ENCODE peak calls at places on chromosomes 4 and X, in seven cellular contexts. R is H1, X is transverse colon, Q is ovary, B is tibial nerve, E is SK-N-SH, F is upper lobe of left lung. G is an unnamed sample. For H3K4me1, the result is how much of the 10 kb centered on the place peaks cover.

GRCh38 chrX:32894679-32895078 is 316.7 kb downstream of the DMD start:
- DNase-seq in R (no peak), X (no peak), Q (no peak), B (no peak), E (no peak), F (no peak), G (no peak)

GRCh38 chr4:125041372-125041930 is 273.3 kb upstream of the FAT4 start:
- DNase-seq in R (no peak), X (no peak), Q (no peak), B (no peak), E (no peak), F (no peak), G (no peak)

GRCh38 chrX:18354369-18355329 is at the start of gene SCML2:
- DNase-seq in R (no peak), X (peak), Q (peak), B (peak), E (peak), F (no peak), G (peak)

GRCh38 chrX:150581093-150581775 is 12.8 kb downstream of the MTM1 start:
- DNase-seq in R (no peak), X (no peak), Q (no peak), B (no peak), E (no peak), F (no peak), G (no peak)

GRCh38 chrX:135572436-135572835 is 52.0 kb downstream of the INTS6L start:
- DNase-seq in R (no peak), X (no peak), Q (no peak), B (no peak), E (peak), F (no peak), G (no peak)

GRCh38 chr4:41655177-41655576 is 93.3 kb downstream of the PHOX2B start:
- DNase-seq in R (no peak), X (no peak), Q (no peak), B (no peak), E (no peak), F (no peak), G (no peak)

GRCh38 chrX:153878969-153879653 is 6.9 kb downstream of the L1CAM start:
- DNase-seq in R (no peak), X (no peak), Q (no peak), B (no peak), E (peak), F (no peak), G (no peak)

GRCh38 chr4:176123710-176124407 is 58.2 kb downstream of the WDR17 start:
- DNase-seq in R (no peak), X (peak), Q (no peak), B (no peak), E (peak), F (peak), G (no peak)

GRCh38 chrX:139201924-139202323 is 328.6 kb upstream of the F9 start:
- DNase-seq in R (no peak), X (no peak), Q (no peak), B (no peak), E (no peak), F (no peak), G (no peak)

GRCh38 chrX:101260435-101260834 is 30.7 kb downstream of the TAF7L start:
- DNase-seq in R (no peak), X (no peak), Q (no peak), B (no peak), E (no peak), F (no peak), G (no peak)

GRCh38 chr4:125520258-125520990 is 205.7 kb downstream of the FAT4 start:
- DNase-seq in R (no peak), X (no peak), Q (no peak), B (no peak), E (no peak), F (no peak), G (no peak)

GRCh38 chr4:56981795-56982201 is 3.1 kb downstream of the POLR2B start:
- DNase-seq in R (no peak), X (no peak), Q (no peak), B (no peak), E (no peak), F (no peak), G (no peak)

GRCh38 chr4:7754565-7755262 is 184.9 kb downstream of the AFAP1 start:
- DNase-seq in R (no peak), X (no peak), Q (no peak), B (no peak), E (no peak), F (no peak), G (no peak)

GRCh38 chr4:136078971-136079370 is 1453.3 kb downstream of the PCDH18 start:
- DNase-seq in R (no peak), X (no peak), Q (no peak), B (no peak), E (no peak), F (no peak), G (no peak)

GRCh38 chr4:165398570-165398969 is 19.8 kb downstream of the CPE start:
- DNase-seq in R (no peak), X (no peak), Q (no peak), B (no peak), E (peak), F (no peak), G (no peak)
- TF ChIP-seq EP300 in R (no peak), X (no peak), Q (no peak), B (no peak), E (peak), F (no peak), G (no peak)

GRCh38 chrX:11099465-11099864 is 11.7 kb upstream of the HCCS start:
- DNase-seq in R (no peak), X (no peak), Q (no peak), B (no peak), E (no peak), F (no peak), G (no peak)

GRCh38 chrX:11105080-11105479 is 6.1 kb upstream of the HCCS start:
- DNase-seq in R (no peak), X (no peak), Q (no peak), B (no peak), E (no peak), F (no peak), G (no peak)

GRCh38 chrX:11103751-11104150 is 7.4 kb upstream of the HCCS start:
- DNase-seq in R (no peak), X (no peak), Q (no peak), B (no peak), E (no peak), F (no peak), G (no peak)

GRCh38 chrX:11100281-11101035 is 10.7 kb upstream of the HCCS start:
- DNase-seq in R (no peak), X (peak), Q (peak), B (peak), E (peak), F (no peak), G (peak)

GRCh38 chrX:11103006-11103405 is 8.1 kb upstream of the HCCS start:
- DNase-seq in R (no peak), X (no peak), Q (no peak), B (no peak), E (no peak), F (no peak), G (no peak)
- TF ChIP-seq CTCF in R (no peak), X (no peak), Q (no peak), B (no peak), E (no peak), F (no peak), G (no peak)

GRCh38 chr4:123787710-123788109 is 391.1 kb downstream of the SPRY1 start:
- DNase-seq in R (no peak), X (no peak), Q (no peak), B (no peak), E (no peak), F (no peak), G (no peak)
- H3K4me1 ChIP-seq in R (under half), X (under half), Q (under half), B (under half), E (under half), F (under half), G (under half)

DNA sequence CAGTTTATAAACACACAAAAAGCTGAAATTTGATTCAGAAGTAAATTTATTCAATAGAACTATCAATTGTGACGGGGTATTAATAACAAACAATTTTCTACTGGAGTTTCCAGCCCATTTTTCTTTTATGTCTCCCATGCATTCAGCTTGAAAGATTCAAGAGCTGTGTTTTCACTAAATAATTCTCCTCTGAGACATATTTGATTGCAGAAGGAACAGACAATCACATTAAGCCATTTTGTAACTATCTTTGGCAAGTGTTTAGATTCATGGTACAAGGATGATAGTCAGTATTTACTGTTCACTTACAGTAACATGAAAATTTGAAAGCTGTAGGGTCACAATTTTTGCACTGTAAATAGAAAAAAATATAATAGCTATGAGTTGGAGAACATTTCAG is 198.4 kb upstream of the TACR3 start:
- DNase-seq in R (no peak), X (no peak), Q (no peak), B (no peak), E (no peak), F (no peak), G (no peak)
- TF ChIP-seq EP300 in R (no peak), X (no peak), Q (no peak), B (no peak), E (no peak), F (no peak), G (no peak)

DNA sequence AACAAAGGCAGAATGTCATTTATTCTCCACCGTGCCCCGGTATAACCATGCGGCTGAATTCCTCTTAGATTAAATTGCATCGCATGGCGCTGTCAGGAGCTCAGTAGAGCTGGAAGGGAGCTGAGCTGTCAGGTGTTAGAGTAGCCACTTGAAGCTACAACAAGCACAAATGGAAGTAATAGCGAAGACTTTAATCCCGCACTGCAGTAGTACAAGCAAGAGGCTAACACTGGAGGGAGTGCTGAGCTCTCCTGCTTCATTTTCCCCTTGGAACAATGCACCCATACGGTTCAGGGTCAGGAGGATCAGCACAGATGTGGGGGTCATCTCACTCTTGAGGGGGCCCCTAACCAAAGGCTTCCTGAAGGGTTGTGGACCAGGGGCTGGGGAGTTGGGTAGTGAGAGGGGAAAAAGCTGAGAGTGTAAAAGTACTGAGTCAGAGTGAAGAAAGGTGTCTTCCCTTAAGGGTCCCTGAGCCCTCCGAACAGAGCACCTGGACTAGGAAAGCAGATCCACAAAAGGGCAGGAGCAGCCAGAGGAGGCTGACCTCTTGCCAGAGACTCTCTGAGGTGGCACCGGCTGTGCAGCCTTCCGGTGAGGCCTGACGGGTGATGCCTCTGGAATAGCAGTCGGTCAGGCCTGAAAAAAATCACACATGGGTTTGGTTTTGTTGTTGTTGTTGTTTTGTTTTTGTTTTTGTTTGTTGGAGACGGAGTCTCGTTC is 36.0 kb upstream of the CBR4 start:
- DNase-seq in R (no peak), X (no peak), Q (no peak), B (no peak), E (no peak), F (peak), G (no peak)
- TF ChIP-seq CTCF in R (peak), X (no peak), Q (no peak), B (no peak), E (no peak), F (no peak), G (no peak)

DNA sequence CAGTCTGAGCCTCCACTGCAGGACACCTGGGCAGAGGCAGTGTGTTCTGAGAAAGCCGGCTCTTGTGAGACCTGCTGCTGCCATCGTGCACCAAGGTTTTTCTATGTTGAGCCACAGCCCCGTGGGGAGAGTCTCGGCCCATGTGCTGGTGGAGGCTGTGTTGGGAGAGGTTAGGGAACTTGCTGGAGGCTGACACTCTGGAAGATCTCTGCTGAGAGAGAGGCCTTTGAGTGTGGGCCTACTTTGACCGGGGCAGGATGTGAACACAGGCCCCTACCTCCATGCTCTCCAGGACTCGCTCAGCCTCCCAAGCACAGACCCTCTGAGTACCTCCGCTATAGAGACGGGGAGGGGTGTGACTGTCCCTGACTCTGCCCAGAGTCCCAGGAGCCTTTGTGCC is 1.3 kb upstream of the S100P start:
- DNase-seq in R (no peak), X (no peak), Q (no peak), B (no peak), E (no peak), F (no peak), G (no peak)
- H3K4me1 ChIP-seq in R (under half), X (under half), Q (under half), B (under half), E (under half), F (under half), G (under half)

GRCh38 chr4:30973993-30974392 is 253.8 kb downstream of the PCDH7 start:
- DNase-seq in R (no peak), X (no peak), Q (no peak), B (no peak), E (no peak), F (no peak), G (no peak)

GRCh38 chr4:30979402-30979801 is 259.2 kb downstream of the PCDH7 start:
- DNase-seq in R (no peak), X (no peak), Q (no peak), B (no peak), E (no peak), F (no peak), G (no peak)
- TF ChIP-seq EP300 in R (no peak), X (no peak), Q (no peak), B (no peak), E (no peak), F (no peak), G (no peak)

DNA sequence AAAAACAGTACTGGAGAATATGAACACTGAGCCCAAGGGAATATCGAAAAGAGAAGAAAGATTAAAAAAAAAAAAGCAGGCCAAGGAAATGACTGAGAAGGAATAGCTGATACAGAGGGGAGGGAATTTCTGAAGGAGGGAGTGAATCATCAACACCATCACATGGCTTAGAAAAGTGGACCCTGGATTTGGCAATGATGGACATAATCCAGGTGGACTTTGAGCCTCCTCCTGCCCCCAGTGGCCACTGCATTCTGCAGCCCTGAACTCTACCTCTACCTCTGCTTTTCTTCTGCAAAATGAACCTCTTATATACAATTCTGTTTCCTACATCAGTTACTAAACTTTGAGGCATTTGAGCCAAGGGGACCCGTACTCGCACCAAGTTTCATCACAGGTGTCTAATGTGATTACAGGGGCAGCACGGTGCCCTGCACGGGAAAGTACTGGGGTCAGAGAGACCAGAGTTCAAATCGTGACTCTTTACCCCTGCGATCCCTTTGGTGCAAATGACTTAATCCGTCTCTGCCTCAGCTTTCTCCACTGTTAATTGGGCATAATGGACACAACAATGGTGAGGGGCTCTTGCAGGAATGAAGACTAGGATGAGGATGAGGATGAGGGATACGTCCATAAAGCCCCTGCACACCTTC is 1.1 kb downstream of the OCIAD2 start:
- DNase-seq in R (no peak), X (peak), Q (no peak), B (no peak), E (peak), F (peak), G (no peak)
- TF ChIP-seq CTCF in R (no peak), X (peak), Q (no peak), B (no peak), E (peak), F (no peak), G (no peak)

GRCh38 chr4:153538408-153539057 is 72.4 kb downstream of the TMEM131L start:
- DNase-seq in R (no peak), X (no peak), Q (no peak), B (no peak), E (peak), F (peak), G (peak)
- H3K4me1 ChIP-seq in R (under half), X (under half), Q (under half), B (under half), E (under half), F (under half), G (under half)

GRCh38 chr4:145180298-145181090 is at the start of gene OTUD4:
- DNase-seq in R (peak), X (peak), Q (peak), B (peak), E (peak), F (peak), G (peak)
- TF ChIP-seq EP300 in R (no peak), X (no peak), Q (no peak), B (peak), E (no peak), F (peak), G (no peak)